ENCODE peak calls at places on chromosomes 3 and 15, in six cellular contexts. E, X, M, C, J and I are unnamed samples.

GRCh38 chr15:81133782-81134461 is at the start of gene CFAP161:
- DNase-seq in C (peak), X (peak), M (peak), J (peak), E (peak), I (no peak)

GRCh38 chr3:193605876-193606275 is 12.9 kb downstream of the OPA1 start:
- DNase-seq in E (peak), M (no peak), C (peak), X (peak), J (peak), I (peak)

GRCh38 chr3:187902041-187902471 is 156.8 kb upstream of the BCL6 start:
- DNase-seq in M (no peak), C (no peak), E (no peak), J (no peak), X (no peak), I (peak)

GRCh38 chr3:15405448-15406050 is 21.8 kb downstream of the METTL6 start:
- DNase-seq in M (no peak), X (peak), J (peak), E (peak), C (no peak), I (peak)

GRCh38 chr15:81338422-81339007 is 14.6 kb upstream of the STARD5 start:
- DNase-seq in E (peak), C (peak), M (no peak), X (peak), J (peak), I (no peak)

GRCh38 chr3:78666458-78666800 is 1101.4 kb downstream of the ROBO1 start:
- DNase-seq in X (peak), J (no peak), M (no peak), E (peak), C (no peak), I (no peak)

GRCh38 chr15:56042982-56043980 is 49.9 kb upstream of the NEDD4 start:
- DNase-seq in X (no peak), E (no peak), C (no peak), J (no peak), M (no peak), I (peak)

GRCh38 chr3:127722928-127723603 is 50.3 kb downstream of the ABTB1 start:
- DNase-seq in E (no peak), J (no peak), M (no peak), C (no peak), X (no peak), I (no peak)

GRCh38 chr15:25796395-25796794 is 66.7 kb downstream of the ATP10A start:
- DNase-seq in M (peak), E (no peak), J (no peak), C (peak), X (no peak), I (no peak)

GRCh38 chr3:15794842-15795562 is 2.8 kb downstream of the ANKRD28 start:
- DNase-seq in E (no peak), M (no peak), J (no peak), C (no peak), X (peak), I (no peak)

GRCh38 chr15:58666957-58667356 is 82.5 kb downstream of the ADAM10 start:
- DNase-seq in X (peak), C (no peak), M (no peak), E (no peak), J (no peak), I (no peak)

GRCh38 chr15:83205725-83206324 is 1.8 kb downstream of the HDGFL3 start:
- DNase-seq in M (no peak), C (no peak), J (peak), X (peak), E (peak), I (peak)

GRCh38 chr3:98657429-98657828 is 64.0 kb upstream of the CPOX start:
- DNase-seq in E (peak), J (no peak), X (no peak), C (no peak), M (peak), I (peak)

GRCh38 chr3:127637546-127637945 is 8.6 kb downstream of the PODXL2 start:
- DNase-seq in X (no peak), M (no peak), E (peak), C (no peak), J (no peak), I (peak)

GRCh38 chr3:124075758-124076157 is 83.8 kb upstream of the ROPN1 start:
- DNase-seq in J (no peak), C (no peak), X (no peak), E (no peak), M (no peak), I (no peak)

GRCh38 chr3:72977463-72977862 is 19.1 kb upstream of the PPP4R2 start:
- DNase-seq in E (no peak), C (no peak), X (no peak), M (no peak), J (no peak), I (peak)

GRCh38 chr15:83446904-83447708 is at the start of gene SH3GL3:
- DNase-seq in J (peak), M (peak), C (peak), E (peak), X (peak), I (peak)

GRCh38 chr15:94080416-94080815 is 150.9 kb upstream of the MCTP2 start:
- DNase-seq in C (peak), M (no peak), J (peak), E (peak), X (no peak), I (peak)

GRCh38 chr15:100093211-100094126 is 248.3 kb downstream of the ADAMTS17 start:
- DNase-seq in X (peak), J (no peak), M (no peak), C (no peak), E (peak), I (no peak)

GRCh38 chr3:110625126-110625798 is 446.4 kb upstream of the NECTIN3 start:
- DNase-seq in C (no peak), E (no peak), J (no peak), M (no peak), X (no peak), I (no peak)

GRCh38 chr15:71559098-71559497 is 251.3 kb upstream of the NR2E3 start:
- DNase-seq in M (no peak), C (no peak), E (peak), J (no peak), X (peak), I (no peak)

GRCh38 chr3:172808969-172809546 is 58.5 kb downstream of the ECT2 start:
- DNase-seq in J (no peak), M (no peak), E (peak), C (no peak), X (peak), I (peak)

GRCh38 chr3:14224895-14225294 is 46.3 kb downstream of the LSM3 start:
- DNase-seq in E (peak), M (no peak), J (no peak), C (no peak), X (peak), I (no peak)

GRCh38 chr15:63510548-63510940 is 6.2 kb downstream of the USP3 start:
- DNase-seq in M (no peak), E (no peak), X (no peak), J (no peak), C (no peak), I (no peak)
- H3K4me3 ChIP-seq in M (no peak), E (no peak), X (no peak), J (no peak), C (no peak), I (peak)

DNA sequence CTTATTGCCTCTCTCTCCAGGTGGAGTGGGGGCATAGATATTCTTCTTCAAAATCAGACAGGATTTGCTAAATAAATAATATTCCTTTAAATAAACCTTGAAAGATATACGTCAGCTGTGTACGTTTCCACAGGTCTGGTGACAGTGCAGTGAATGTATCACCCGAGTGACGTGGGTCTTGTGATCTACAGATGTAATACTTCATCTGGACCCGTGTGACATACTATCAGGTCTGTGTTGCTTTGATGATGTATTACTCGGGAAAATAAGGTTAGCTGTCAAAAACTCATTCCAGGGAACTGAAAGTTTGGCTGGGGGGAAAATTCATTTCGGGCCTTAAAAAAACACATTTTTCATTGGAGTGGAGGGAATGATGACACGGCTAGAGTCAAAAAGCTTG is 302.8 kb downstream of the CHL1 start:
- DNase-seq in E (no peak), X (no peak), J (no peak), M (no peak), C (no peak), I (no peak)
- TF ChIP-seq CTCF in E (no peak), X (no peak), J (no peak), M (no peak), C (no peak), I (no peak)

GRCh38 chr3:44771424-44772098 is 10.0 kb downstream of the KIF15 start:
- DNase-seq in M (no peak), C (no peak), J (no peak), E (no peak), X (no peak), I (no peak)

DNA sequence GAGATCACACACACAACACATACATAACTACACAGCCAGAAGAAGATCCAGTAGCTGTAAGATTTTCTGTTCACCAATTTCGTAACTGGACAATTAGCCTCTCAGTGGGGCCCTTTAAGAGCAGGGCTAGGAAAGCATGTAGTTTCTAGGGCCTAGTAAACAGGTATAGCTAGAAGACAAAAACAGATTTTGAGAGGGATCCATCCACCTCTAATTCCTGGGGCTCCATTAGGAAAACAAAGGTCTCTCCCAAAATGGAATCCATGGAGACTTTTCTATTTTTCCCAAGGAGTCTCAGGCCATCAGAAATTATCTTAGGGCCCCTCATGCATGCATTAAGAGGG is 10.5 kb downstream of the KIF15 start:
- DNase-seq in C (no peak), X (no peak), M (no peak), E (no peak), J (no peak), I (no peak)
- H3K4me3 ChIP-seq in C (no peak), X (no peak), M (no peak), E (no peak), J (no peak), I (no peak)

DNA sequence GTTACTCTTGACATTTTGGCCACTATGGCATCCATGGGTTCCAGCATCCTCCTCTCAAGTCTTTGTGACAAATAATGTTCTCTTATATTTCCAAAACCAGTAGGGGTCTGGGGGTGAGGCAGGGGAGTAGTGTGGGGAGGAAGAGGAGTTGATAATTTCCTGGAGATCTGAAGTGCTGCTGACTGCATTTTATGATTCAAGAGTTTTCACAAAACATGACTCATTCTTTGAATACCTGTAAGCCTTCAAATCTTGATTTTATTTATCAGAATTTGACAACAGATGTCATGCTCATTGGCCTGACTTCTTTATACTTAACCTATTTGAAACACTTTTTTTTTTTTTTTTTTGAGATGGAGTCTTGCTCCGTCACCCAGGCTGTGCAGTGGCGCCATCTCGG is 98.8 kb upstream of the PLXND1 start:
- DNase-seq in X (no peak), J (no peak), E (no peak), M (no peak), C (no peak), I (no peak)
- TF ChIP-seq CTCF in X (no peak), J (no peak), E (no peak), M (no peak), C (no peak), I (no peak)

GRCh38 chr15:66178531-66178910 is 75.0 kb downstream of the MEGF11 start:
- DNase-seq in X (no peak), J (no peak), E (no peak), C (no peak), M (no peak), I (no peak)
- H3K4me3 ChIP-seq in X (no peak), J (no peak), E (no peak), C (no peak), M (no peak), I (no peak)

GRCh38 chr15:77034620-77035467 is 36.1 kb downstream of the TSPAN3 start:
- DNase-seq in C (peak), M (peak), J (no peak), E (no peak), X (peak), I (peak)
- TF ChIP-seq CTCF in C (peak), M (peak), J (peak), E (peak), X (peak), I (peak)

GRCh38 chr15:37095197-37095992 is 5.0 kb downstream of the MEIS2 start:
- DNase-seq in X (no peak), M (no peak), J (no peak), C (no peak), E (no peak), I (no peak)
- H3K4me3 ChIP-seq in X (peak), M (peak), J (no peak), C (peak), E (peak), I (peak)

DNA sequence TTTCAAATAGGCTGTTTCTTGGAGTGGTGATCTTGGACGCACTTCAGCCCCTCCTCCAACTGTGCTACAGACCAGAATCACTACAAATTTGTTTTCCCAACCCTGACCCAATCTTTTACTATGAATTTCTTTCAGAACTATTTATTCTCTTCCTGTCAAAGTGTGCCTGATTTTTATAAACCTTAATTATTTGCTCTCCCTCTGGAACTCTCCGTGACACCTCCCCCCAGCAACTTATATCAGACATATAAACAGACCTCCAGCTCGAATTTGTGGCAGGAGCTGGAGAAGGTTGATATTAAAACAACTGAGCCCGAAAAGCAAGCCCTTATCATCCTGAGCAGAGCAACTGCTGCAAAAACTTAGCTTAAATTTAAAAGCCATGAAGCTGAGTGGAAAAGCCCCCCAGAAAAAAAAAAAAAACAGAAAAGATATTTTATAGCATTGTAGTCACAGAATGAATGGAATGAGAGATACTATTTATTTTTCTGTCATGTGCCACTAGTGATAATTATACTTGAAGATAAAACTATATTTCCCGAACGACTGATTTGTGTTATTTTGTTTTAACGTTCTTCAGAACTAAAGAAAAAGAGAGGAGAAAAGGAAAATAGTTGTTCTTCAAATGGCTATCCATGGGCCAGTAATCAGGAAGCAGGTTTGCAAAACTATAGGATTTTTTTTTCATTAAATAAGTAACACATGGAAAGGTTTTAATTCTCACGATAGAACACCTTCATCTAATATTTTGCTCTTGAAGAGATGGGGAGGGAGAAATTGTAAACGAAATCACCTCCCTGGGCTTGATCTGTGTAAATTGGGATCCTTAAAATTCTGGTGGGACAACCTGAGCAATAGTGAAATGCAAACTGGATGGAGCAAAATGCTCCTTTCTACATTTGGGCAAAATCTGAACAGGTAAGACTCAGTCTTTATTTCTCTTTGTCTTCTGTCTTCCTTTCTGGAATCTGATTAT is 80.8 kb downstream of the NR2F2 start:
- DNase-seq in M (no peak), X (no peak), J (no peak), C (no peak), E (no peak), I (no peak)
- TF ChIP-seq CTCF in M (no peak), X (no peak), J (no peak), C (no peak), E (no peak), I (no peak)

GRCh38 chr3:177212278-177212610 is 15.0 kb upstream of the TBL1XR1 start:
- DNase-seq in M (no peak), X (no peak), C (no peak), E (no peak), J (no peak), I (no peak)
- H3K4me3 ChIP-seq in M (no peak), X (no peak), C (no peak), E (no peak), J (no peak), I (no peak)

GRCh38 chr3:7285502-7285901 is 424.6 kb downstream of the GRM7 start:
- DNase-seq in C (no peak), J (no peak), X (peak), E (no peak), M (no peak), I (peak)
- TF ChIP-seq CTCF in C (peak), J (no peak), X (peak), E (no peak), M (peak), I (no peak)